ENCODE peak calls at places on chromosomes 4 and X, in nine cellular contexts. J is transverse colon, V is ascending aorta, L is lower leg skin, B is MM.1S, R is HFF-Myc, O is left ventricle myocardium inferior, U is fibroblast of villous mesenchyme, Q is A549. K is an unnamed sample.

GRCh38 chr4:128639586-128640270 is 169.8 kb upstream of the JADE1 start:
- DNase-seq in J (no peak), V (no peak), L (no peak), B (no peak), R (no peak), O (no peak), U (peak; percentile 57), Q (no peak), K (no peak)

GRCh38 chr4:73607375-73608026 is 12.7 kb downstream of the RASSF6 start:
- DNase-seq in J (no peak), V (no peak), L (no peak), B (peak; percentile 46), R (no peak), O (no peak), U (no peak), Q (no peak), K (no peak)

GRCh38 chr4:152991361-152991760 is 55.2 kb downstream of the FHDC1 start:
- DNase-seq in J (no peak), V (no peak), L (no peak), B (no peak), R (no peak), O (no peak), U (no peak), Q (no peak), K (no peak)

GRCh38 chr4:133151681-133152329 is 2.7 kb downstream of the PCDH10 start:
- DNase-seq in J (no peak), V (no peak), L (no peak), B (no peak), R (no peak), O (no peak), U (no peak), Q (no peak), K (peak; percentile 90)

GRCh38 chrX:107894038-107894437 is 68.4 kb downstream of the MID2 start:
- DNase-seq in J (no peak), V (no peak), L (peak; percentile 15), B (peak; percentile 75), R (peak; percentile 11), O (no peak), U (peak; percentile 57), Q (peak; percentile 35), K (no peak)

GRCh38 chr4:139084425-139085093 is 69.0 kb downstream of the NOCT start:
- DNase-seq in J (no peak), V (no peak), L (no peak), B (no peak), R (peak; percentile 4), O (no peak), U (no peak), Q (peak; percentile 60), K (no peak)

GRCh38 chr4:154719087-154719486 is 24.7 kb upstream of the LRAT start:
- DNase-seq in J (no peak), V (no peak), L (no peak), B (no peak), R (peak; percentile 31), O (no peak), U (peak; percentile 49), Q (no peak), K (no peak)

GRCh38 chrX:56758456-56758855 is 29.4 kb downstream of the NBDY start:
- DNase-seq in J (no peak), V (no peak), L (no peak), B (no peak), R (no peak), O (no peak), U (no peak), Q (no peak), K (no peak)

GRCh38 chr4:110823251-110823650 is 200.4 kb upstream of the PITX2 start:
- DNase-seq in J (no peak), V (no peak), L (no peak), B (no peak), R (no peak), O (no peak), U (peak; percentile 10), Q (no peak), K (peak; percentile 10)

GRCh38 chr4:177596035-177596434 is 153.8 kb upstream of the AGA start:
- DNase-seq in J (no peak), V (no peak), L (peak; percentile 45), B (no peak), R (peak; percentile 39), O (no peak), U (peak; percentile 65), Q (peak; percentile 62), K (peak; percentile 76)

GRCh38 chr4:92175250-92175649 is 128.5 kb upstream of the GRID2 start:
- DNase-seq in J (no peak), V (no peak), L (no peak), B (no peak), R (no peak), O (no peak), U (no peak), Q (no peak), K (no peak)

GRCh38 chrX:85136409-85136808 is 107.2 kb downstream of the SATL1 start:
- DNase-seq in J (no peak), V (no peak), L (no peak), B (no peak), R (no peak), O (no peak), U (no peak), Q (no peak), K (no peak)

GRCh38 chrX:13673016-13673415 is 15.9 kb upstream of the RAB9A start:
- DNase-seq in J (no peak), V (no peak), L (no peak), B (no peak), R (no peak), O (no peak), U (no peak), Q (no peak), K (no peak)

DNA sequence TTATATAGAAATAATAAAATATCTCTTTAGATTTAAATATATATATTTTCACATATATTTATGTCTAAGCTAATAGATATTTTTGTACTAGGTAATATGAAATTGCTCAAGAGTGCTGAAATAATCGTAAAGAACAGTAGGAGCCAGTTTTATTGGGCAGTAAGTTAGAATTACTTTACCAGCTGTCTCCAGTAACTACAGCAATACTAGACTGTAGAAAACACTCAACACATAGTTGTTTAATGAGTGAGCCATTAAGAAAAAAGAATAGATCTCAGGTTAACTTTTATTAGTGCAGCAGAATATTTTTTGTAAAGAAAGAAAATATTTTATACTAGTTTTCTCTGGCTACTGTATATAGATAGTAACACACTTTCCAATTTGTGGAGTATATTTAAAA is 715.2 kb downstream of the TRIML1 start:
- DNase-seq in J (no peak), V (no peak), L (no peak), B (no peak), R (no peak), O (no peak), U (peak; percentile 34), Q (no peak), K (no peak)
- H3K4me3 ChIP-seq in J (no peak overlapping the region), V (no peak overlapping the region), L (no peak overlapping the region), B (no peak overlapping the region), R (no peak overlapping the region), O (no peak overlapping the region), U (no peak overlapping the region), Q (no peak overlapping the region), K (no peak overlapping the region)

GRCh38 chr4:5757091-5757490 is 46.1 kb downstream of the EVC start:
- DNase-seq in J (no peak), V (no peak), L (no peak), B (no peak), R (no peak), O (no peak), U (no peak), Q (no peak), K (no peak)
- TF ChIP-seq CTCF in J (no peak), V (no peak), L (no peak), B (no peak), R (no peak), O (no peak), U (no peak), Q (no peak), K (no peak)

DNA sequence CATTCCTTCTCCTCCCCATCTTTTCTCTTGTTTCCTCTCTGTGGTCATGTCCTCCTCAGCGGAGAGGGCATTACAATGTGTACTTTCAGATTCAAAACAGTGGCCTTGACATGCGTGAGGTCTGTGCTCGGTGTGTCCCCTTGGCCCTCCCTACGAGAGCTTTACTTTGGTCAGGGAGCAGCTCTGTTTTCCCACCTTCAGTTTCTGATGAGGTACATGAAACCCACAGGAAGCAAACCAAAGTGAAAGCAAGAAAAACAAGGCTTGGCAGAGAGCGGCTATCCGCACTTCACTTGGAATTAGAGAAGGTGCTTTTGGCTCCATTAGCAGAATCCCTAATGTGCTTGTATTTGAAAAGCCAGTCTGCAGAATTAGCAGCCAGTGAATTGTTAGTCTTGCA is 19.5 kb upstream of the BOD1L1 start:
- DNase-seq in J (no peak), V (no peak), L (no peak), B (no peak), R (no peak), O (no peak), U (no peak), Q (no peak), K (no peak)
- H3K4me3 ChIP-seq in J (no peak overlapping the region), V (peak overlapping the region; percentile 12), L (no peak overlapping the region), B (peak overlapping the region; percentile 19), R (no peak overlapping the region), O (no peak overlapping the region), U (no peak overlapping the region), Q (no peak overlapping the region), K (no peak overlapping the region)

GRCh38 chr4:140315032-140315826 is 58.2 kb upstream of the SCOC start:
- DNase-seq in J (no peak), V (no peak), L (no peak), B (no peak), R (no peak), O (no peak), U (no peak), Q (no peak), K (no peak)

GRCh38 chr4:140308366-140309123 is 64.9 kb upstream of the SCOC start:
- DNase-seq in J (peak; percentile 21), V (peak; percentile 16), L (peak; percentile 67), B (peak; percentile 78), R (no peak), O (peak; percentile 66), U (peak; percentile 79), Q (no peak), K (no peak)

GRCh38 chr4:140312101-140312500 is 61.3 kb upstream of the SCOC start:
- DNase-seq in J (no peak), V (no peak), L (no peak), B (no peak), R (no peak), O (no peak), U (no peak), Q (no peak), K (no peak)

GRCh38 chr4:140305053-140305452 is 68.4 kb upstream of the SCOC start:
- DNase-seq in J (no peak), V (no peak), L (no peak), B (no peak), R (no peak), O (no peak), U (no peak), Q (no peak), K (no peak)

DNA sequence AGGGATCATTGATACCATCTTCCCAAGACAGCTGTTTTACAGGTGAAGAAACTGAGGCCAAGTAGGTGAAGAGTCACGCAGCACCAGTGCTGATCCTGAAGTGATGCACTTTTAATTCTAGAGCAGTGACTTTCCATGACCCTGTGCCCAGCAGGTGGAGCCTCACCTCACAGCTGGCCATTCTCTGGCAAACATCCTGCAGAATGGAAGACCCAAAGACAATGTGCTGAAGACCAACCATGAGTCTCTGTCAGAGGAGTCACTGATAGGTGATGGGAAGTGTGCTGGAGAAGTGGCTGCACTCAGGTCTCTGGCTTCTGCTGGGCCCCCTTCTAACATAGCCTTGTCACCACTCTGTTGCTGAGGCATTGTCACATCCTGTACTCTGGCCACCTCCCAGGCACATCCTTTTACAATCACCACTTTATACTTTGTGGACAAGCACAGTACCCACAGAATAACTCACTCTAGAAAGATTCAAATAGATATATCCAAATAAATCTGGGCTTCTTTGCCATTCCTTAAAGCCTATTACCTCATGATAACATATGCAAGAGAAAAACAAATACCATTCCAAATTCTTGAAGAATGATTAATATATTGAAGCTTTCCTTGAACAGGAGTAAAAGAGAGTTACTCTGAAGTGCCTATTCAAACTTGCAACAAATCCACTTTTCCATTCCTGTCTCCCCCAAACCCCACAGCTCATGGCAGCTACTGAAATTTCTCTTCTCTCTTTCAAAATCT is 64.1 kb upstream of the SCOC start:
- DNase-seq in J (no peak), V (no peak), L (no peak), B (peak; percentile 12), R (no peak), O (peak; percentile 21), U (peak; percentile 19), Q (no peak), K (no peak)
- TF ChIP-seq CTCF in J (no peak), V (no peak), L (no peak), B (peak; percentile 24), R (no peak), O (peak; percentile 13), U (no peak), Q (no peak), K (peak; percentile 19)